ENCODE peak calls at places on chromosome 1, in four cellular contexts. D is frontal cortex, J is skeletal muscle cell, G is fibroblast of mammary gland. I is an unnamed sample.

GRCh38 chr1:7447093-7447492 is 324.0 kb upstream of the VAMP3 start:
- DNase-seq in D (no peak), J (no peak), G (no peak), I (no peak)

GRCh38 chr1:42010381-42010780 is 91.7 kb upstream of the HIVEP3 start:
- DNase-seq in D (no peak), J (no peak), G (no peak), I (no peak)

GRCh38 chr1:51296379-51297357 is 33.7 kb downstream of the TTC39A start:
- DNase-seq in D (peak), J (peak), G (peak), I (peak)

GRCh38 chr1:16173447-16174260 is 17.8 kb upstream of the EPHA2 start:
- DNase-seq in D (no peak), J (no peak), G (no peak), I (no peak)

GRCh38 chr1:243213045-243213787 is 41.9 kb downstream of the CEP170 start:
- DNase-seq in D (no peak), J (peak), G (peak), I (peak)

GRCh38 chr1:240666548-240667198 is 54.7 kb upstream of the GREM2 start:
- DNase-seq in D (no peak), J (no peak), G (no peak), I (no peak)

GRCh38 chr1:213541641-213542040 is 446.1 kb upstream of the PROX1 start:
- DNase-seq in D (no peak), J (no peak), G (no peak), I (no peak)

GRCh38 chr1:39167632-39168209 is 36.8 kb upstream of the MACF1 start:
- DNase-seq in D (no peak), J (no peak), G (peak), I (no peak)

GRCh38 chr1:150613061-150613920 is 16.1 kb downstream of the ENSA start:
- DNase-seq in D (no peak), J (peak), G (peak), I (peak)

GRCh38 chr1:245407983-245408382 is 253.2 kb downstream of the KIF26B start:
- DNase-seq in D (no peak), J (no peak), G (no peak), I (no peak)

GRCh38 chr1:226181996-226182714 is 4.4 kb downstream of the ACBD3 start:
- DNase-seq in D (no peak), J (peak), G (peak), I (no peak)

GRCh38 chr1:108113496-108113895 is 86.6 kb downstream of the SLC25A24 start:
- DNase-seq in D (no peak), J (no peak), G (no peak), I (no peak)